ENCODE peak calls at places on chromosomes 2 and 18, in seven cellular contexts. One of them, this sample, is unnamed.

GRCh38 chr18:25345432-25345831 is 6.5 kb downstream of the ZNF521 start:
- DNase-seq in AG10803: peak; percentile 77
- DNase-seq in A549: no peak
- DNase-seq in amygdala: no peak
- DNase-seq in HEK293T: no peak
- DNase-seq in activated CD8-positive, alpha-beta memory T cell treated with anti-CD3 and anti-CD28 coated beads for 48 hours: no peak
- DNase-seq in GM10248: no peak
- DNase-seq in this sample: no peak

GRCh38 chr2:91477731-91478672 is 2786.5 kb downstream of the RPIA start:
- DNase-seq in A549: no peak
- DNase-seq in amygdala: no peak
- DNase-seq in AG10803: no peak
- DNase-seq in GM10248: peak; percentile 27
- DNase-seq in HEK293T: peak; percentile 0
- DNase-seq in activated CD8-positive, alpha-beta memory T cell treated with anti-CD3 and anti-CD28 coated beads for 48 hours: no peak
- DNase-seq in this sample: no peak

GRCh38 chr2:99545066-99545465 is 55.2 kb upstream of the REV1 start:
- DNase-seq in A549: no peak
- DNase-seq in AG10803: peak; percentile 27
- DNase-seq in HEK293T: no peak
- DNase-seq in amygdala: no peak
- DNase-seq in activated CD8-positive, alpha-beta memory T cell treated with anti-CD3 and anti-CD28 coated beads for 48 hours: no peak
- DNase-seq in GM10248: no peak
- DNase-seq in this sample: no peak

GRCh38 chr18:41745166-41746049 is 209.6 kb upstream of the PIK3C3 start:
- DNase-seq in A549: peak; percentile 22
- DNase-seq in activated CD8-positive, alpha-beta memory T cell treated with anti-CD3 and anti-CD28 coated beads for 48 hours: no peak
- DNase-seq in GM10248: peak; percentile 29
- DNase-seq in HEK293T: peak; percentile 39
- DNase-seq in amygdala: peak; percentile 7
- DNase-seq in AG10803: peak; percentile 32
- DNase-seq in this sample: peak; percentile 44

GRCh38 chr18:70705831-70706416 is 417.1 kb downstream of the SOCS6 start:
- DNase-seq in AG10803: no peak
- DNase-seq in activated CD8-positive, alpha-beta memory T cell treated with anti-CD3 and anti-CD28 coated beads for 48 hours: no peak
- DNase-seq in GM10248: no peak
- DNase-seq in amygdala: no peak
- DNase-seq in A549: no peak
- DNase-seq in HEK293T: no peak
- DNase-seq in this sample: no peak

GRCh38 chr2:196336715-196337617 is 165.6 kb upstream of the STK17B start:
- DNase-seq in GM10248: no peak
- DNase-seq in HEK293T: peak; percentile 57
- DNase-seq in A549: peak; percentile 29
- DNase-seq in activated CD8-positive, alpha-beta memory T cell treated with anti-CD3 and anti-CD28 coated beads for 48 hours: no peak
- DNase-seq in AG10803: peak; percentile 53
- DNase-seq in amygdala: no peak
- DNase-seq in this sample: no peak

GRCh38 chr2:140351692-140352091 is 1571.5 kb upstream of the NXPH2 start:
- DNase-seq in GM10248: no peak
- DNase-seq in A549: no peak
- DNase-seq in AG10803: no peak
- DNase-seq in amygdala: no peak
- DNase-seq in activated CD8-positive, alpha-beta memory T cell treated with anti-CD3 and anti-CD28 coated beads for 48 hours: no peak
- DNase-seq in HEK293T: no peak
- DNase-seq in this sample: no peak

GRCh38 chr2:19461504-19461903 is 103.1 kb upstream of the OSR1 start:
- DNase-seq in GM10248: no peak
- DNase-seq in amygdala: no peak
- DNase-seq in activated CD8-positive, alpha-beta memory T cell treated with anti-CD3 and anti-CD28 coated beads for 48 hours: no peak
- DNase-seq in A549: no peak
- DNase-seq in AG10803: no peak
- DNase-seq in HEK293T: no peak
- DNase-seq in this sample: no peak

GRCh38 chr2:233793465-233794127 is 15.5 kb downstream of the MROH2A start:
- DNase-seq in activated CD8-positive, alpha-beta memory T cell treated with anti-CD3 and anti-CD28 coated beads for 48 hours: no peak
- DNase-seq in HEK293T: no peak
- DNase-seq in AG10803: no peak
- DNase-seq in A549: no peak
- DNase-seq in amygdala: no peak
- DNase-seq in GM10248: no peak
- DNase-seq in this sample: no peak

GRCh38 chr2:95007822-95008221 is 17.7 kb upstream of the MAL start:
- DNase-seq in HEK293T: no peak
- DNase-seq in activated CD8-positive, alpha-beta memory T cell treated with anti-CD3 and anti-CD28 coated beads for 48 hours: no peak
- DNase-seq in A549: no peak
- DNase-seq in GM10248: no peak
- DNase-seq in amygdala: no peak
- DNase-seq in AG10803: no peak
- DNase-seq in this sample: no peak

GRCh38 chr2:160683206-160683605 is 189.6 kb upstream of the RBMS1 start:
- DNase-seq in activated CD8-positive, alpha-beta memory T cell treated with anti-CD3 and anti-CD28 coated beads for 48 hours: no peak
- DNase-seq in amygdala: no peak
- DNase-seq in GM10248: no peak
- DNase-seq in AG10803: no peak
- DNase-seq in A549: no peak
- DNase-seq in HEK293T: no peak
- DNase-seq in this sample: no peak

GRCh38 chr18:9226463-9226862 is 89.9 kb downstream of the ANKRD12 start:
- DNase-seq in A549: no peak
- DNase-seq in activated CD8-positive, alpha-beta memory T cell treated with anti-CD3 and anti-CD28 coated beads for 48 hours: no peak
- DNase-seq in GM10248: no peak
- DNase-seq in amygdala: no peak
- DNase-seq in HEK293T: no peak
- DNase-seq in AG10803: no peak
- DNase-seq in this sample: no peak

GRCh38 chr18:45342166-45342565 is 273.1 kb upstream of the SLC14A2 start:
- DNase-seq in HEK293T: no peak
- DNase-seq in activated CD8-positive, alpha-beta memory T cell treated with anti-CD3 and anti-CD28 coated beads for 48 hours: no peak
- DNase-seq in AG10803: no peak
- DNase-seq in GM10248: no peak
- DNase-seq in A549: no peak
- DNase-seq in amygdala: no peak
- DNase-seq in this sample: no peak

GRCh38 chr2:151334082-151334815 is 23.1 kb upstream of the TNFAIP6 start:
- DNase-seq in amygdala: no peak
- DNase-seq in activated CD8-positive, alpha-beta memory T cell treated with anti-CD3 and anti-CD28 coated beads for 48 hours: no peak
- DNase-seq in AG10803: peak; percentile 96
- DNase-seq in HEK293T: no peak
- DNase-seq in A549: peak; percentile 51
- DNase-seq in GM10248: no peak
- DNase-seq in this sample: no peak

GRCh38 chr2:72146357-72147302 is 1.0 kb downstream of the CYP26B1 start:
- DNase-seq in A549: no peak
- DNase-seq in GM10248: peak; percentile 27
- DNase-seq in HEK293T: no peak
- DNase-seq in activated CD8-positive, alpha-beta memory T cell treated with anti-CD3 and anti-CD28 coated beads for 48 hours: no peak
- DNase-seq in AG10803: no peak
- DNase-seq in amygdala: no peak
- DNase-seq in this sample: no peak

GRCh38 chr18:38940863-38941531 is 1375.4 kb upstream of the CELF4 start:
- DNase-seq in A549: peak; percentile 70
- DNase-seq in AG10803: no peak
- DNase-seq in HEK293T: no peak
- DNase-seq in amygdala: no peak
- DNase-seq in activated CD8-positive, alpha-beta memory T cell treated with anti-CD3 and anti-CD28 coated beads for 48 hours: no peak
- DNase-seq in GM10248: peak; percentile 39
- DNase-seq in this sample: peak; percentile 30

GRCh38 chr2:127559454-127559853 is 24.0 kb downstream of the MYO7B start:
- DNase-seq in GM10248: no peak
- DNase-seq in activated CD8-positive, alpha-beta memory T cell treated with anti-CD3 and anti-CD28 coated beads for 48 hours: no peak
- DNase-seq in HEK293T: no peak
- DNase-seq in A549: no peak
- DNase-seq in AG10803: no peak
- DNase-seq in amygdala: no peak
- DNase-seq in this sample: no peak

GRCh38 chr2:122692400-122693083 is 937.1 kb downstream of the TSN start:
- DNase-seq in AG10803: no peak
- DNase-seq in A549: no peak
- DNase-seq in amygdala: no peak
- DNase-seq in activated CD8-positive, alpha-beta memory T cell treated with anti-CD3 and anti-CD28 coated beads for 48 hours: no peak
- DNase-seq in HEK293T: no peak
- DNase-seq in GM10248: no peak
- DNase-seq in this sample: no peak

GRCh38 chr2:28539095-28539494 is 43.2 kb downstream of the PLB1 start:
- DNase-seq in A549: no peak
- DNase-seq in amygdala: peak; percentile 54
- DNase-seq in GM10248: no peak
- DNase-seq in AG10803: peak; percentile 3
- DNase-seq in HEK293T: no peak
- DNase-seq in activated CD8-positive, alpha-beta memory T cell treated with anti-CD3 and anti-CD28 coated beads for 48 hours: no peak
- DNase-seq in this sample: no peak

GRCh38 chr2:48707466-48707865 is 48.1 kb downstream of the LHCGR start:
- DNase-seq in A549: no peak
- DNase-seq in AG10803: no peak
- DNase-seq in GM10248: no peak
- DNase-seq in amygdala: no peak
- DNase-seq in activated CD8-positive, alpha-beta memory T cell treated with anti-CD3 and anti-CD28 coated beads for 48 hours: no peak
- DNase-seq in HEK293T: no peak
- DNase-seq in this sample: no peak

GRCh38 chr2:156405586-156405985 is 30.6 kb upstream of the GPD2 start:
- DNase-seq in A549: peak; percentile 50
- DNase-seq in GM10248: no peak
- DNase-seq in amygdala: no peak
- DNase-seq in HEK293T: no peak
- DNase-seq in AG10803: peak; percentile 25
- DNase-seq in activated CD8-positive, alpha-beta memory T cell treated with anti-CD3 and anti-CD28 coated beads for 48 hours: no peak
- DNase-seq in this sample: no peak

GRCh38 chr2:28926837-28927236 is 32.4 kb downstream of the WDR43 start:
- DNase-seq in HEK293T: no peak
- DNase-seq in activated CD8-positive, alpha-beta memory T cell treated with anti-CD3 and anti-CD28 coated beads for 48 hours: no peak
- DNase-seq in A549: no peak
- DNase-seq in AG10803: peak; percentile 10
- DNase-seq in amygdala: no peak
- DNase-seq in GM10248: no peak
- DNase-seq in this sample: no peak

GRCh38 chr2:169928463-169928864 is 101.2 kb downstream of the UBR3 start:
- DNase-seq in A549: peak; percentile 62
- DNase-seq in activated CD8-positive, alpha-beta memory T cell treated with anti-CD3 and anti-CD28 coated beads for 48 hours: no peak
- DNase-seq in amygdala: no peak
- DNase-seq in AG10803: peak; percentile 59
- DNase-seq in GM10248: peak; percentile 31
- DNase-seq in HEK293T: no peak
- DNase-seq in this sample: no peak

GRCh38 chr2:181678033-181678586 is 2.2 kb downstream of the NEUROD1 start:
- DNase-seq in amygdala: no peak
- DNase-seq in A549: peak; percentile 69
- DNase-seq in HEK293T: peak; percentile 42
- DNase-seq in GM10248: peak; percentile 57
- DNase-seq in activated CD8-positive, alpha-beta memory T cell treated with anti-CD3 and anti-CD28 coated beads for 48 hours: peak; percentile 17
- DNase-seq in AG10803: peak; percentile 65
- DNase-seq in this sample: no peak

GRCh38 chr2:3625186-3625585 is 30.3 kb downstream of the COLEC11 start:
- DNase-seq in AG10803: no peak
- DNase-seq in A549: no peak
- DNase-seq in HEK293T: no peak
- DNase-seq in activated CD8-positive, alpha-beta memory T cell treated with anti-CD3 and anti-CD28 coated beads for 48 hours: no peak
- DNase-seq in amygdala: no peak
- DNase-seq in GM10248: no peak
- DNase-seq in this sample: no peak

GRCh38 chr2:210225461-210225798 is 183 bp upstream of the ACADL start:
- DNase-seq in GM10248: no peak
- DNase-seq in AG10803: peak; percentile 16
- DNase-seq in activated CD8-positive, alpha-beta memory T cell treated with anti-CD3 and anti-CD28 coated beads for 48 hours: no peak
- DNase-seq in amygdala: no peak
- DNase-seq in A549: no peak
- DNase-seq in HEK293T: no peak
- DNase-seq in this sample: no peak

GRCh38 chr2:88099798-88100488 is 27.9 kb downstream of the FABP1 start:
- DNase-seq in AG10803: peak; percentile 34
- DNase-seq in GM10248: no peak
- DNase-seq in activated CD8-positive, alpha-beta memory T cell treated with anti-CD3 and anti-CD28 coated beads for 48 hours: no peak
- DNase-seq in amygdala: no peak
- DNase-seq in HEK293T: peak; percentile 85
- DNase-seq in A549: peak; percentile 37
- DNase-seq in this sample: no peak

GRCh38 chr2:15163316-15163715 is 397.8 kb downstream of the NBAS start:
- DNase-seq in amygdala: no peak
- DNase-seq in A549: no peak
- DNase-seq in HEK293T: no peak
- DNase-seq in AG10803: peak; percentile 37
- DNase-seq in activated CD8-positive, alpha-beta memory T cell treated with anti-CD3 and anti-CD28 coated beads for 48 hours: no peak
- DNase-seq in GM10248: no peak
- DNase-seq in this sample: no peak

GRCh38 chr2:241616168-241617125 is 20.5 kb downstream of the THAP4 start:
- DNase-seq in HEK293T: no peak
- DNase-seq in AG10803: no peak
- DNase-seq in GM10248: no peak
- DNase-seq in activated CD8-positive, alpha-beta memory T cell treated with anti-CD3 and anti-CD28 coated beads for 48 hours: no peak
- DNase-seq in A549: no peak
- DNase-seq in amygdala: no peak
- DNase-seq in this sample: peak; percentile 37

GRCh38 chr2:148299616-148300015 is 278.7 kb downstream of the MBD5 start:
- DNase-seq in GM10248: no peak
- DNase-seq in AG10803: no peak
- DNase-seq in activated CD8-positive, alpha-beta memory T cell treated with anti-CD3 and anti-CD28 coated beads for 48 hours: no peak
- DNase-seq in HEK293T: no peak
- DNase-seq in amygdala: no peak
- DNase-seq in A549: no peak
- DNase-seq in this sample: no peak

GRCh38 chr2:77977486-77978063 is 455.4 kb upstream of the LRRTM4 start:
- DNase-seq in amygdala: no peak
- DNase-seq in activated CD8-positive, alpha-beta memory T cell treated with anti-CD3 and anti-CD28 coated beads for 48 hours: no peak
- DNase-seq in HEK293T: peak; percentile 8
- DNase-seq in GM10248: no peak
- DNase-seq in A549: no peak
- DNase-seq in AG10803: no peak
- DNase-seq in this sample: no peak

GRCh38 chr2:82837588-82838304 is 1621.3 kb downstream of the SUCLG1 start:
- DNase-seq in activated CD8-positive, alpha-beta memory T cell treated with anti-CD3 and anti-CD28 coated beads for 48 hours: no peak
- DNase-seq in A549: peak; percentile 20
- DNase-seq in AG10803: peak; percentile 77
- DNase-seq in HEK293T: no peak
- DNase-seq in amygdala: no peak
- DNase-seq in GM10248: no peak
- DNase-seq in this sample: no peak

GRCh38 chr2:240687045-240687740 is 4.5 kb upstream of the AQP12A start:
- DNase-seq in activated CD8-positive, alpha-beta memory T cell treated with anti-CD3 and anti-CD28 coated beads for 48 hours: no peak
- DNase-seq in A549: no peak
- DNase-seq in HEK293T: no peak
- DNase-seq in AG10803: no peak
- DNase-seq in GM10248: peak; percentile 18
- DNase-seq in amygdala: no peak
- DNase-seq in this sample: no peak

GRCh38 chr2:197838036-197838435 is 33.6 kb downstream of the PLCL1 start:
- DNase-seq in AG10803: peak; percentile 38
- DNase-seq in GM10248: peak; percentile 64
- DNase-seq in A549: no peak
- DNase-seq in activated CD8-positive, alpha-beta memory T cell treated with anti-CD3 and anti-CD28 coated beads for 48 hours: no peak
- DNase-seq in amygdala: no peak
- DNase-seq in HEK293T: no peak
- DNase-seq in this sample: no peak

GRCh38 chr2:231557571-231558217 is 27.4 kb upstream of the NMUR1 start:
- DNase-seq in activated CD8-positive, alpha-beta memory T cell treated with anti-CD3 and anti-CD28 coated beads for 48 hours: no peak
- DNase-seq in A549: peak; percentile 83
- DNase-seq in amygdala: peak; percentile 26
- DNase-seq in GM10248: peak; percentile 91
- DNase-seq in AG10803: peak; percentile 84
- DNase-seq in HEK293T: peak; percentile 86
- DNase-seq in this sample: no peak

GRCh38 chr2:160474319-160474645 is 19.3 kb downstream of the RBMS1 start:
- DNase-seq in activated CD8-positive, alpha-beta memory T cell treated with anti-CD3 and anti-CD28 coated beads for 48 hours: no peak
- DNase-seq in GM10248: no peak
- DNase-seq in amygdala: no peak
- DNase-seq in HEK293T: no peak
- DNase-seq in A549: no peak
- DNase-seq in AG10803: no peak
- DNase-seq in this sample: no peak

GRCh38 chr2:137888845-137889244 is 75.4 kb upstream of the HNMT start:
- DNase-seq in GM10248: no peak
- DNase-seq in A549: peak; percentile 61
- DNase-seq in AG10803: no peak
- DNase-seq in HEK293T: peak; percentile 28
- DNase-seq in amygdala: peak; percentile 3
- DNase-seq in activated CD8-positive, alpha-beta memory T cell treated with anti-CD3 and anti-CD28 coated beads for 48 hours: no peak
- DNase-seq in this sample: no peak

GRCh38 chr18:77115461-77115907 is 17.1 kb downstream of the MBP start:
- DNase-seq in AG10803: no peak
- DNase-seq in HEK293T: no peak
- DNase-seq in activated CD8-positive, alpha-beta memory T cell treated with anti-CD3 and anti-CD28 coated beads for 48 hours: no peak
- DNase-seq in GM10248: no peak
- DNase-seq in A549: no peak
- DNase-seq in amygdala: no peak
- DNase-seq in this sample: no peak